ENCODE peak calls at places on chromosomes 12 and 14, in four cellular contexts. I, U, A and J are unnamed samples.

GRCh38 chr12:6871052-6871957 is 1.8 kb downstream of the SPSB2 start:
- DNase-seq in A (peak; percentile 56), I (no peak), U (peak; percentile 36), J (no peak)

GRCh38 chr12:7748774-7749296 is 1.7 kb upstream of the CLEC4C start:
- DNase-seq in A (no peak), I (no peak), U (no peak), J (no peak)

GRCh38 chr14:72726444-72726843 is 167.5 kb downstream of the DPF3 start:
- DNase-seq in A (no peak), I (no peak), U (no peak), J (no peak)

GRCh38 chr14:32408018-32408417 is 78.9 kb downstream of the AKAP6 start:
- DNase-seq in U (no peak), A (no peak), I (no peak), J (no peak)

GRCh38 chr12:131511391-131511802 is 199.5 kb upstream of the SFSWAP start:
- DNase-seq in A (peak; percentile 3), I (no peak), U (peak; percentile 34), J (no peak)

GRCh38 chr12:48816148-48816854 is 2.0 kb upstream of the CACNB3 start:
- DNase-seq in A (no peak), I (no peak), U (no peak), J (no peak)

GRCh38 chr12:43336962-43337555 is 214.9 kb downstream of the ADAMTS20 start:
- DNase-seq in I (peak; percentile 21), U (peak; percentile 57), A (peak; percentile 29), J (no peak)

GRCh38 chr12:48882325-48882687 is 16.6 kb upstream of the RND1 start:
- DNase-seq in U (peak; percentile 68), I (no peak), A (no peak), J (no peak)

GRCh38 chr12:52121848-52122838 is 42.6 kb downstream of the SMIM41 start:
- DNase-seq in I (peak; percentile 87), U (peak; percentile 90), A (no peak), J (no peak)

GRCh38 chr12:130632582-130633174 is 83.4 kb downstream of the RIMBP2 start:
- DNase-seq in I (no peak), A (no peak), U (no peak), J (no peak)

GRCh38 chr14:35495278-35495677 is 38.7 kb upstream of the INSM2 start:
- DNase-seq in A (no peak), I (no peak), U (no peak), J (no peak)

GRCh38 chr14:22485178-22485577 is 103.8 kb downstream of the DAD1 start:
- DNase-seq in A (no peak), I (no peak), U (no peak), J (no peak)

GRCh38 chr12:83559650-83560049 is 872.9 kb downstream of the TMTC2 start:
- DNase-seq in A (no peak), U (peak; percentile 13), I (no peak), J (no peak)

GRCh38 chr12:39435531-39435930 is 7.4 kb downstream of the KIF21A start:
- DNase-seq in U (no peak), A (no peak), I (no peak), J (no peak)

GRCh38 chr12:50387972-50388478 is 8.4 kb downstream of the FAM186A start:
- DNase-seq in I (no peak), A (no peak), U (peak; percentile 48), J (no peak)

GRCh38 chr12:132593938-132594358 is 16.4 kb downstream of the LRCOL1 start:
- DNase-seq in U (peak; percentile 98), A (peak; percentile 95), I (peak; percentile 93), J (peak; percentile 52)

GRCh38 chr12:2322554-2323120 is 269.9 kb downstream of the CACNA1C start:
- DNase-seq in U (no peak), I (no peak), A (no peak), J (no peak)

GRCh38 chr12:2323538-2324261 is 270.9 kb downstream of the CACNA1C start:
- DNase-seq in U (no peak), I (no peak), A (no peak), J (no peak)

GRCh38 chr12:2325501-2325900 is 272.7 kb downstream of the CACNA1C start:
- DNase-seq in A (no peak), U (no peak), I (no peak), J (no peak)

GRCh38 chr12:2326470-2326869 is 273.7 kb downstream of the CACNA1C start:
- DNase-seq in U (no peak), A (no peak), I (no peak), J (no peak)

GRCh38 chr12:2324375-2324774 is 271.6 kb downstream of the CACNA1C start:
- DNase-seq in U (no peak), I (no peak), A (no peak), J (no peak)
- H3K27ac ChIP-seq in U (no peak overlapping the region), I (no peak overlapping the region), A (no peak overlapping the region), J (no peak overlapping the region)

DNA sequence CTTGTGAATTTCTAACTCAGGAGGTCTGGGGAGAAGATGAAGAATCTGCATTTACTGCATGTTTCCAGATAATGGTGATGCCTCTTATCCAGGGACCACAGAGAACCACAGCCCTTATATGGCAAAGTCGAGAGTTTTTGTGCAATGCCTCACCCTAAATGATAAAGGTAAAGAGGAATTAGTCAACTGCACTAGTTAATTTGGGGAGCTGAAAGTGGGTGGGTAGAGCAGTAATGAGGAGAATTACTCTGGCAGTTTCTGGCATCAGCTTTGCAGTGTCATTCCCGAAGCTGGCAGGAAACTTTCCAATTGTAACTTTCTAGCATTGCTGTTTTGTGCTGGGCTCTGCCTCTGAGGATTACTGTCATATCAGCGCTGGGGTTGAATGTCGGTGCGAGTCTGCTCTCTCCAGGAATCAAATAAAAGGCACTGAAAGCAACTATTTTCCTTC is 10.3 kb downstream of the EGLN3 start:
- DNase-seq in I (no peak), A (no peak), U (no peak), J (no peak)
- TF ChIP-seq POLR2AphosphoS5 in I (no peak), A (no peak), U (no peak), J (no peak)

GRCh38 chr14:56145181-56145580 is 27.0 kb downstream of the PELI2 start:
- DNase-seq in U (no peak), I (no peak), A (no peak), J (no peak)
- H3K27ac ChIP-seq in U (no peak overlapping the region), I (no peak overlapping the region), A (no peak overlapping the region), J (peak overlapping the region; percentile 38)

GRCh38 chr14:104803916-104804371 is 3.0 kb downstream of the ZBTB42 start:
- DNase-seq in A (no peak), U (no peak), I (peak; percentile 51), J (no peak)
- TF ChIP-seq POLR2AphosphoS5 in A (no peak), U (no peak), I (no peak), J (no peak)

DNA sequence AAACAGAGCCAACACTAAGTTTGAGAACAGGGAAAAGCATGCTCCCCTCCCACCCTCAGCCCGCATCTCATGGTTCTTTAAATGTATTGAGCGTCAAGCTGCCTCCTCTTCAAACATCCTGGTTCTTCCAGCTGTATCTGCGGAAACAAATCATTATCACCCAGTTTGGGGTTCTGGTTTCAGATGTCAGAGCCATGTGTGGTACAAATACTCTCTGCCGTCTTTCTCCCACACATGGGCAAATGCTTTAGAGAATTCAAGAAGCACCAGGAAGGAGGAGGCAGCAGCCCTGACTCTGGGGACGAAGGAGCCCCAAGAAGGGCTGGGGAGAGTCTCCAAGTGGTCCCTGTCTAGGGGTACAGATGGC is 29.2 kb downstream of the JDP2 start:
- DNase-seq in A (no peak), I (no peak), U (no peak), J (no peak)
- H3K27ac ChIP-seq in A (no peak overlapping the region), I (no peak overlapping the region), U (peak overlapping the region; percentile 72), J (no peak overlapping the region)

DNA sequence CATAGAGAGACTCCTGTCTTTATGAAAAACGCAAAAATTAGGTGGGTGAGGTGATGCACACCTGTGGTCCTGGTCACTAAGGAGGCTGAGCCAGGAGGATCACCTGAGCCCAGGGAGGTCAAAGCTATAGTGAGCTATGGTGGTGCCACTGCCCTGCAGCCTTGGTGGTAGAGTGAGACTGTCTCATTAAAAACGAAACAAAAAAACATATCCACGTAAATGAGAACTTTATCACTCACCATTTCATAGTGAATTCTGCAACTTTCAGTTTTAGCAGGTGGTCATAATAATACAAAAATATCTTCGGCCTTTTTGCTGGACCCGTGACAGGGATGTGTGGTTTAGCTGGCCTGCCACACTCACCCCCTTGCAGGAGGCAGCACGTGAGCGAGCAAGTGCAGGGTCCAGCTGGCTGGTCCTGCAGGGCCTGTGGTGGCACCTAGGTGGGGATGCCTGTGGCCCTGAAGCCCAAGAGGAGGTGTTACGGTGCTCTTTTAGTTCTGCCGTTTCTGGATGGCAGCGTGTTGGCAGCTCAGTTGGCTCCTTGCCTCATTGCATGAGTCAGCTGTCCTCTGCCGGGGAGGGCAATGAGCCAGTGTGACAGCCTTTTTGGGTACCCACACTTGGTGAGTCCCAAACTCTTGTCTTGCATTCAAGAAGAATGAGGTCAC is 1330.7 kb upstream of the TMEM132C start:
- DNase-seq in I (no peak), U (no peak), A (peak; percentile 19), J (no peak)
- TF ChIP-seq POLR2AphosphoS5 in I (no peak), U (no peak), A (no peak), J (no peak)

GRCh38 chr12:109861689-109862314 is 18.5 kb downstream of the GLTP start:
- DNase-seq in I (no peak), A (no peak), U (no peak), J (no peak)
- H3K27ac ChIP-seq in I (no peak overlapping the region), A (no peak overlapping the region), U (no peak overlapping the region), J (no peak overlapping the region)